ENCODE peak calls at places on chromosomes 13 and 19, in ten cellular contexts. N is COR-L47; I is MV-4-11; H is left ventricle myocardium inferior; R is stimulated activated CD4-positive, alpha-beta T cell treated with anti-CD3 and anti-CD28 coated beads, Interleukin-1b, Interleukin-23, amount 100 ng/mL, for 1 hour; V is ELR; F is activated CD4-positive, alpha-beta T cell treated with anti-CD3 and anti-CD28 coated beads, Interleukin-2, amount 10 ng/mL, durations not matched to agents 7 days and 5 days; B is nephron progenitor cell; Y is tibial nerve; E is GM23248. T is an unnamed sample.

GRCh38 chr13:26052136-26052736 is 420 bp upstream of the SHISA2 start:
- DNase-seq in E (no peak), Y (no peak), R (no peak), F (no peak), N (no peak), I (no peak), V (no peak), H (no peak), B (no peak), T (no peak)

GRCh38 chr13:104837756-104838155 is 1697.7 kb downstream of the EFNB2 start:
- DNase-seq in E (no peak), R (no peak), N (no peak), V (no peak), B (no peak), I (peak), F (no peak), H (no peak), Y (no peak), T (no peak)

GRCh38 chr13:53131361-53131760 is 102.7 kb downstream of the OLFM4 start:
- DNase-seq in B (no peak), F (no peak), V (no peak), E (no peak), H (no peak), R (no peak), I (no peak), N (no peak), Y (no peak), T (no peak)

GRCh38 chr19:8174706-8175105 is 25.3 kb upstream of the FBN3 start:
- DNase-seq in Y (no peak), N (no peak), I (no peak), F (no peak), H (no peak), V (peak), R (no peak), E (no peak), B (no peak), T (no peak)

GRCh38 chr13:72970956-72971355 is 87.8 kb upstream of the KLF5 start:
- DNase-seq in N (no peak), I (no peak), V (peak), F (no peak), R (no peak), Y (no peak), B (no peak), H (no peak), E (peak), T (no peak)

GRCh38 chr13:36323408-36323807 is 22.8 kb downstream of the SPART start:
- DNase-seq in E (no peak), R (no peak), B (no peak), H (no peak), Y (no peak), I (no peak), F (no peak), V (no peak), N (no peak), T (no peak)

GRCh38 chr19:31068268-31068667 is 281.0 kb downstream of the TSHZ3 start:
- DNase-seq in F (no peak), I (no peak), N (no peak), V (no peak), B (no peak), R (no peak), E (no peak), Y (no peak), H (no peak), T (no peak)

GRCh38 chr19:38970664-38971532 is 4.6 kb downstream of the FBXO17 start:
- DNase-seq in E (peak), V (peak), B (no peak), N (no peak), R (no peak), I (peak), H (no peak), F (no peak), Y (no peak), T (no peak)

GRCh38 chr19:34323433-34324204 is 41.4 kb upstream of the GPI start:
- DNase-seq in R (no peak), Y (no peak), B (no peak), E (no peak), V (no peak), N (no peak), F (no peak), H (no peak), I (no peak), T (no peak)

GRCh38 chr13:52695856-52696255 is 43.2 kb downstream of the SUGT1 start:
- DNase-seq in B (no peak), V (peak), Y (no peak), E (peak), I (peak), R (no peak), F (peak), N (no peak), H (no peak), T (no peak)

GRCh38 chr13:42706286-42706685 is 75.1 kb upstream of the FAM216B start:
- DNase-seq in E (no peak), B (no peak), H (no peak), I (no peak), N (no peak), V (no peak), Y (no peak), R (no peak), F (no peak), T (no peak)

GRCh38 chr19:29311391-29311790 is 98.4 kb upstream of the UQCRFS1 start:
- DNase-seq in Y (no peak), I (no peak), V (no peak), F (no peak), B (peak), H (no peak), E (no peak), R (no peak), N (peak), T (no peak)

GRCh38 chr19:8638078-8638619 is 7.7 kb downstream of the NFILZ start:
- DNase-seq in R (no peak), E (no peak), F (no peak), B (no peak), V (no peak), Y (no peak), N (no peak), I (peak), H (peak), T (no peak)

GRCh38 chr13:94609196-94609595 is 7.5 kb downstream of the GPR180 start:
- DNase-seq in F (no peak), N (peak), I (no peak), V (no peak), H (no peak), B (no peak), E (no peak), R (no peak), Y (no peak), T (no peak)

GRCh38 chr13:73201601-73202000 is 142.8 kb downstream of the KLF5 start:
- DNase-seq in H (no peak), I (no peak), V (peak), B (no peak), E (peak), Y (no peak), N (no peak), F (no peak), R (no peak), T (no peak)

GRCh38 chr13:98405107-98405571 is 171.8 kb downstream of the STK24 start:
- DNase-seq in B (peak), E (peak), N (peak), Y (no peak), F (no peak), V (no peak), R (no peak), H (no peak), I (no peak), T (no peak)

GRCh38 chr13:73922728-73923393 is 211.3 kb downstream of the KLF12 start:
- DNase-seq in F (no peak), H (no peak), R (no peak), I (no peak), B (no peak), N (no peak), E (peak), Y (no peak), V (peak), T (no peak)

GRCh38 chr19:2783781-2784145 is 690 bp upstream of the SGTA start:
- DNase-seq in Y (no peak), E (no peak), R (no peak), N (no peak), B (no peak), V (no peak), I (no peak), H (no peak), F (no peak), T (no peak)

GRCh38 chr19:7642295-7643046 is 5.6 kb downstream of the STXBP2 start:
- DNase-seq in N (no peak), F (no peak), I (no peak), V (no peak), H (no peak), E (no peak), B (no peak), R (no peak), Y (no peak), T (no peak)

GRCh38 chr13:101065314-101065713 is 351.0 kb downstream of the NALCN start:
- DNase-seq in E (peak), V (no peak), F (no peak), N (no peak), I (no peak), H (no peak), B (no peak), R (no peak), Y (peak), T (no peak)

GRCh38 chr13:19072543-19072942 is 109.1 kb downstream of the TUBA3C start:
- DNase-seq in I (no peak), R (no peak), H (no peak), Y (no peak), E (no peak), F (no peak), V (no peak), N (no peak), B (no peak), T (no peak)

GRCh38 chr19:42075364-42075615 is 676 bp upstream of the ZNF574 start:
- DNase-seq in B (no peak), N (no peak), H (no peak), V (no peak), F (no peak), R (no peak), E (no peak), I (peak), Y (no peak), T (no peak)

GRCh38 chr13:45231722-45232121 is 30.9 kb upstream of the KCTD4 start:
- DNase-seq in E (peak), B (no peak), R (no peak), V (peak), H (no peak), I (no peak), N (peak), F (no peak), Y (no peak), T (no peak)

GRCh38 chr13:114136576-114136975 is 4.2 kb upstream of the RASA3 start:
- DNase-seq in V (no peak), B (no peak), Y (no peak), R (no peak), I (no peak), H (no peak), F (no peak), N (no peak), E (no peak), T (no peak)

GRCh38 chr13:50672025-50672424 is 171.5 kb downstream of the DLEU7 start:
- DNase-seq in Y (no peak), I (peak), N (no peak), B (no peak), V (peak), F (no peak), R (no peak), E (peak), H (no peak), T (no peak)

GRCh38 chr13:36211567-36211966 is 2.8 kb downstream of the SOHLH2 start:
- DNase-seq in H (no peak), Y (no peak), F (no peak), I (no peak), V (no peak), R (no peak), E (no peak), B (no peak), N (no peak), T (no peak)

T was measured in activated CD4-positive, alpha-beta memory T cell treated with anti-CD3 and anti-CD28 coated beads, Interleukin-2, amount 10 ng/mL, durations not matched to agents 7 days and 5 days.